ENCODE peak calls at places on chromosome 17, in five cellular contexts. One of them, this sample, is unnamed.

GRCh38 chr17:82204831-82205719 is 7.6 kb downstream of the CCDC57 start:
- DNase-seq in osteocyte: no peak
- DNase-seq in HCT116: no peak
- DNase-seq in iPS-NIHi11: no peak
- DNase-seq in activated CD8-positive, alpha-beta T cell treated with anti-CD3 and anti-CD28 coated beads, Interleukin-2, amount 10 ng/mL, durations not matched to agents 7 days and 5 days: peak; percentile 46
- DNase-seq in this sample: peak; percentile 63

GRCh38 chr17:83199500-83200201 is 120.2 kb downstream of the METRNL start:
- DNase-seq in osteocyte: no peak
- DNase-seq in HCT116: no peak
- DNase-seq in iPS-NIHi11: no peak
- DNase-seq in activated CD8-positive, alpha-beta T cell treated with anti-CD3 and anti-CD28 coated beads, Interleukin-2, amount 10 ng/mL, durations not matched to agents 7 days and 5 days: peak; percentile 76
- DNase-seq in this sample: no peak

GRCh38 chr17:80104321-80104955 is 3.1 kb downstream of the GAA start:
- DNase-seq in osteocyte: no peak
- DNase-seq in HCT116: no peak
- DNase-seq in iPS-NIHi11: peak; percentile 55
- DNase-seq in activated CD8-positive, alpha-beta T cell treated with anti-CD3 and anti-CD28 coated beads, Interleukin-2, amount 10 ng/mL, durations not matched to agents 7 days and 5 days: no peak
- DNase-seq in this sample: no peak

GRCh38 chr17:45008191-45008590 is 40.1 kb upstream of the C1QL1 start:
- DNase-seq in osteocyte: no peak
- DNase-seq in HCT116: no peak
- DNase-seq in iPS-NIHi11: no peak
- DNase-seq in activated CD8-positive, alpha-beta T cell treated with anti-CD3 and anti-CD28 coated beads, Interleukin-2, amount 10 ng/mL, durations not matched to agents 7 days and 5 days: no peak
- DNase-seq in this sample: no peak

GRCh38 chr17:50572541-50572940 is 12.0 kb downstream of the CACNA1G start:
- DNase-seq in osteocyte: no peak
- DNase-seq in HCT116: no peak
- DNase-seq in iPS-NIHi11: no peak
- DNase-seq in activated CD8-positive, alpha-beta T cell treated with anti-CD3 and anti-CD28 coated beads, Interleukin-2, amount 10 ng/mL, durations not matched to agents 7 days and 5 days: no peak
- DNase-seq in this sample: no peak

GRCh38 chr17:27572665-27573064 is 58.3 kb upstream of the LGALS9 start:
- DNase-seq in osteocyte: no peak
- DNase-seq in HCT116: no peak
- DNase-seq in iPS-NIHi11: no peak
- DNase-seq in activated CD8-positive, alpha-beta T cell treated with anti-CD3 and anti-CD28 coated beads, Interleukin-2, amount 10 ng/mL, durations not matched to agents 7 days and 5 days: peak; percentile 40
- DNase-seq in this sample: no peak

GRCh38 chr17:10156579-10157488 is 41.6 kb downstream of the GAS7 start:
- DNase-seq in osteocyte: no peak
- DNase-seq in HCT116: no peak
- DNase-seq in iPS-NIHi11: no peak
- DNase-seq in activated CD8-positive, alpha-beta T cell treated with anti-CD3 and anti-CD28 coated beads, Interleukin-2, amount 10 ng/mL, durations not matched to agents 7 days and 5 days: peak; percentile 52
- DNase-seq in this sample: no peak

GRCh38 chr17:20210180-20210579 is 201.0 kb downstream of the SPECC1 start:
- DNase-seq in osteocyte: no peak
- DNase-seq in HCT116: no peak
- DNase-seq in iPS-NIHi11: no peak
- DNase-seq in activated CD8-positive, alpha-beta T cell treated with anti-CD3 and anti-CD28 coated beads, Interleukin-2, amount 10 ng/mL, durations not matched to agents 7 days and 5 days: no peak
- DNase-seq in this sample: no peak

GRCh38 chr17:45783593-45784292 is 377 bp upstream of the CRHR1 start:
- DNase-seq in osteocyte: no peak
- DNase-seq in HCT116: no peak
- DNase-seq in iPS-NIHi11: peak; percentile 85
- DNase-seq in activated CD8-positive, alpha-beta T cell treated with anti-CD3 and anti-CD28 coated beads, Interleukin-2, amount 10 ng/mL, durations not matched to agents 7 days and 5 days: no peak
- DNase-seq in this sample: no peak

GRCh38 chr17:31392002-31392855 is 754 bp downstream of the RAB11FIP4 start:
- DNase-seq in osteocyte: peak; percentile 81
- DNase-seq in HCT116: no peak
- DNase-seq in iPS-NIHi11: no peak
- DNase-seq in activated CD8-positive, alpha-beta T cell treated with anti-CD3 and anti-CD28 coated beads, Interleukin-2, amount 10 ng/mL, durations not matched to agents 7 days and 5 days: no peak
- DNase-seq in this sample: no peak

GRCh38 chr17:6853764-6854442 is 22.4 kb upstream of the TEKT1 start:
- DNase-seq in osteocyte: no peak
- DNase-seq in HCT116: peak; percentile 68
- DNase-seq in iPS-NIHi11: peak; percentile 44
- DNase-seq in activated CD8-positive, alpha-beta T cell treated with anti-CD3 and anti-CD28 coated beads, Interleukin-2, amount 10 ng/mL, durations not matched to agents 7 days and 5 days: peak; percentile 23
- DNase-seq in this sample: no peak

GRCh38 chr17:14298221-14298994 is 2.5 kb upstream of the HS3ST3B1 start:
- DNase-seq in osteocyte: peak; percentile 83
- DNase-seq in HCT116: no peak
- DNase-seq in iPS-NIHi11: no peak
- DNase-seq in activated CD8-positive, alpha-beta T cell treated with anti-CD3 and anti-CD28 coated beads, Interleukin-2, amount 10 ng/mL, durations not matched to agents 7 days and 5 days: no peak
- DNase-seq in this sample: no peak

GRCh38 chr17:8314797-8315739 is 5.0 kb downstream of the ARHGEF15 start:
- DNase-seq in osteocyte: no peak
- DNase-seq in HCT116: no peak
- DNase-seq in iPS-NIHi11: peak; percentile 62
- DNase-seq in activated CD8-positive, alpha-beta T cell treated with anti-CD3 and anti-CD28 coated beads, Interleukin-2, amount 10 ng/mL, durations not matched to agents 7 days and 5 days: no peak
- DNase-seq in this sample: no peak

GRCh38 chr17:1793447-1793806 is 31.6 kb downstream of the SERPINF1 start:
- DNase-seq in osteocyte: no peak
- DNase-seq in HCT116: no peak
- DNase-seq in iPS-NIHi11: no peak
- DNase-seq in activated CD8-positive, alpha-beta T cell treated with anti-CD3 and anti-CD28 coated beads, Interleukin-2, amount 10 ng/mL, durations not matched to agents 7 days and 5 days: no peak
- DNase-seq in this sample: no peak

GRCh38 chr17:10021239-10021638 is 116.2 kb upstream of the RCVRN start:
- DNase-seq in osteocyte: no peak
- DNase-seq in HCT116: no peak
- DNase-seq in iPS-NIHi11: no peak
- DNase-seq in activated CD8-positive, alpha-beta T cell treated with anti-CD3 and anti-CD28 coated beads, Interleukin-2, amount 10 ng/mL, durations not matched to agents 7 days and 5 days: no peak
- DNase-seq in this sample: no peak

GRCh38 chr17:78506454-78507309 is 70.5 kb downstream of the DNAH17 start:
- DNase-seq in osteocyte: no peak
- DNase-seq in HCT116: no peak
- DNase-seq in iPS-NIHi11: no peak
- DNase-seq in activated CD8-positive, alpha-beta T cell treated with anti-CD3 and anti-CD28 coated beads, Interleukin-2, amount 10 ng/mL, durations not matched to agents 7 days and 5 days: no peak
- DNase-seq in this sample: no peak

GRCh38 chr17:6910987-6911603 is 79.6 kb upstream of the TEKT1 start:
- DNase-seq in osteocyte: no peak
- DNase-seq in HCT116: peak; percentile 29
- DNase-seq in iPS-NIHi11: peak; percentile 32
- DNase-seq in activated CD8-positive, alpha-beta T cell treated with anti-CD3 and anti-CD28 coated beads, Interleukin-2, amount 10 ng/mL, durations not matched to agents 7 days and 5 days: no peak
- DNase-seq in this sample: peak; percentile 33

GRCh38 chr17:19237389-19238166 is 412 bp downstream of the EPN2 start:
- DNase-seq in osteocyte: peak; percentile 85
- DNase-seq in HCT116: no peak
- DNase-seq in iPS-NIHi11: peak; percentile 66
- DNase-seq in activated CD8-positive, alpha-beta T cell treated with anti-CD3 and anti-CD28 coated beads, Interleukin-2, amount 10 ng/mL, durations not matched to agents 7 days and 5 days: no peak
- DNase-seq in this sample: no peak

GRCh38 chr17:45999900-46000290 is 845 bp downstream of the STH start:
- DNase-seq in osteocyte: no peak
- DNase-seq in HCT116: no peak
- DNase-seq in iPS-NIHi11: no peak
- DNase-seq in activated CD8-positive, alpha-beta T cell treated with anti-CD3 and anti-CD28 coated beads, Interleukin-2, amount 10 ng/mL, durations not matched to agents 7 days and 5 days: no peak
- DNase-seq in this sample: no peak

GRCh38 chr17:77316191-77316641 is 175.4 kb downstream of the SEC14L1 start:
- DNase-seq in osteocyte: no peak
- DNase-seq in HCT116: no peak
- DNase-seq in iPS-NIHi11: peak; percentile 76
- DNase-seq in activated CD8-positive, alpha-beta T cell treated with anti-CD3 and anti-CD28 coated beads, Interleukin-2, amount 10 ng/mL, durations not matched to agents 7 days and 5 days: no peak
- DNase-seq in this sample: no peak

GRCh38 chr17:35554668-35555067 is 6.0 kb downstream of the SLFN14 start:
- DNase-seq in osteocyte: no peak
- DNase-seq in HCT116: no peak
- DNase-seq in iPS-NIHi11: no peak
- DNase-seq in activated CD8-positive, alpha-beta T cell treated with anti-CD3 and anti-CD28 coated beads, Interleukin-2, amount 10 ng/mL, durations not matched to agents 7 days and 5 days: no peak
- DNase-seq in this sample: no peak

GRCh38 chr17:14123579-14124278 is 54.4 kb downstream of the COX10 start:
- DNase-seq in osteocyte: no peak
- DNase-seq in HCT116: no peak
- DNase-seq in iPS-NIHi11: no peak
- DNase-seq in activated CD8-positive, alpha-beta T cell treated with anti-CD3 and anti-CD28 coated beads, Interleukin-2, amount 10 ng/mL, durations not matched to agents 7 days and 5 days: no peak
- DNase-seq in this sample: no peak

GRCh38 chr17:44084131-44084538 is 13.6 kb downstream of the G6PC3 start:
- DNase-seq in osteocyte: no peak
- DNase-seq in HCT116: no peak
- DNase-seq in iPS-NIHi11: peak; percentile 82
- DNase-seq in activated CD8-positive, alpha-beta T cell treated with anti-CD3 and anti-CD28 coated beads, Interleukin-2, amount 10 ng/mL, durations not matched to agents 7 days and 5 days: peak; percentile 51
- DNase-seq in this sample: no peak

This sample was measured in Panc1.